ENCODE peak calls at places on chromosomes 12 and 14, in ten cellular contexts. One of them, this sample, is unnamed.

GRCh38 chr12:47867496-47867941 is 37.3 kb downstream of the VDR start:
- DNase-seq in lung: no peak
- DNase-seq in endothelial cell: no peak
- DNase-seq in cerebellum: no peak
- DNase-seq in Ammon's horn: no peak
- DNase-seq in stomach: no peak
- DNase-seq in NAMALWA: no peak
- DNase-seq in NT2/D1: no peak
- DNase-seq in stromal cell of bone marrow: peak; percentile 84
- DNase-seq in thoracic aorta: no peak
- DNase-seq in this sample: no peak

GRCh38 chr12:106126441-106127288 is 12.1 kb downstream of the NUAK1 start:
- DNase-seq in lung: no peak
- DNase-seq in endothelial cell: no peak
- DNase-seq in cerebellum: no peak
- DNase-seq in Ammon's horn: no peak
- DNase-seq in stomach: no peak
- DNase-seq in NAMALWA: no peak
- DNase-seq in NT2/D1: no peak
- DNase-seq in stromal cell of bone marrow: no peak
- DNase-seq in thoracic aorta: no peak
- DNase-seq in this sample: no peak

GRCh38 chr12:2691340-2692111 is 103.2 kb upstream of the FKBP4 start:
- DNase-seq in lung: peak; percentile 27
- DNase-seq in endothelial cell: peak; percentile 41
- DNase-seq in cerebellum: no peak
- DNase-seq in Ammon's horn: no peak
- DNase-seq in stomach: no peak
- DNase-seq in NAMALWA: peak; percentile 72
- DNase-seq in NT2/D1: peak; percentile 57
- DNase-seq in stromal cell of bone marrow: no peak
- DNase-seq in thoracic aorta: no peak
- DNase-seq in this sample: no peak

GRCh38 chr12:101670007-101670671 is 27.3 kb upstream of the CHPT1 start:
- DNase-seq in lung: peak; percentile 35
- DNase-seq in endothelial cell: peak; percentile 42
- DNase-seq in cerebellum: no peak
- DNase-seq in Ammon's horn: peak; percentile 44
- DNase-seq in stomach: no peak
- DNase-seq in NAMALWA: peak; percentile 80
- DNase-seq in NT2/D1: peak; percentile 18
- DNase-seq in stromal cell of bone marrow: peak; percentile 12
- DNase-seq in thoracic aorta: no peak
- DNase-seq in this sample: no peak

GRCh38 chr14:23364164-23364571 is 804 bp downstream of the EFS start:
- DNase-seq in lung: no peak
- DNase-seq in endothelial cell: no peak
- DNase-seq in cerebellum: peak; percentile 39
- DNase-seq in Ammon's horn: peak; percentile 88
- DNase-seq in stomach: no peak
- DNase-seq in NAMALWA: no peak
- DNase-seq in NT2/D1: no peak
- DNase-seq in stromal cell of bone marrow: no peak
- DNase-seq in thoracic aorta: no peak
- DNase-seq in this sample: no peak

GRCh38 chr12:9756756-9757155 is 3.9 kb downstream of the CD69 start:
- DNase-seq in lung: no peak
- DNase-seq in endothelial cell: no peak
- DNase-seq in cerebellum: no peak
- DNase-seq in Ammon's horn: no peak
- DNase-seq in stomach: no peak
- DNase-seq in NAMALWA: no peak
- DNase-seq in NT2/D1: no peak
- DNase-seq in stromal cell of bone marrow: no peak
- DNase-seq in thoracic aorta: no peak
- DNase-seq in this sample: no peak

GRCh38 chr12:48489012-48489411 is 6.7 kb downstream of the C12orf54 start:
- DNase-seq in lung: no peak
- DNase-seq in endothelial cell: no peak
- DNase-seq in cerebellum: no peak
- DNase-seq in Ammon's horn: no peak
- DNase-seq in stomach: no peak
- DNase-seq in NAMALWA: no peak
- DNase-seq in NT2/D1: no peak
- DNase-seq in stromal cell of bone marrow: no peak
- DNase-seq in thoracic aorta: no peak
- DNase-seq in this sample: no peak

GRCh38 chr14:30227871-30228270 is 300.2 kb upstream of the PRKD1 start:
- DNase-seq in lung: no peak
- DNase-seq in endothelial cell: no peak
- DNase-seq in cerebellum: no peak
- DNase-seq in Ammon's horn: no peak
- DNase-seq in stomach: no peak
- DNase-seq in NAMALWA: no peak
- DNase-seq in NT2/D1: no peak
- DNase-seq in stromal cell of bone marrow: peak; percentile 60
- DNase-seq in thoracic aorta: peak; percentile 13
- DNase-seq in this sample: no peak

GRCh38 chr14:72920008-72920407 is 6.3 kb upstream of the DCAF4 start:
- DNase-seq in lung: no peak
- DNase-seq in endothelial cell: no peak
- DNase-seq in cerebellum: no peak
- DNase-seq in Ammon's horn: no peak
- DNase-seq in stomach: no peak
- DNase-seq in NAMALWA: no peak
- DNase-seq in NT2/D1: no peak
- DNase-seq in stromal cell of bone marrow: no peak
- DNase-seq in thoracic aorta: no peak
- DNase-seq in this sample: no peak

GRCh38 chr12:47547077-47547476 is 158.8 kb downstream of the RPAP3 start:
- DNase-seq in lung: no peak
- DNase-seq in endothelial cell: peak; percentile 11
- DNase-seq in cerebellum: no peak
- DNase-seq in Ammon's horn: no peak
- DNase-seq in stomach: no peak
- DNase-seq in NAMALWA: no peak
- DNase-seq in NT2/D1: peak; percentile 16
- DNase-seq in stromal cell of bone marrow: peak; percentile 25
- DNase-seq in thoracic aorta: no peak
- DNase-seq in this sample: no peak

GRCh38 chr12:100565987-100566545 is 7.4 kb upstream of the GAS2L3 start:
- DNase-seq in lung: no peak
- DNase-seq in endothelial cell: no peak
- DNase-seq in cerebellum: no peak
- DNase-seq in Ammon's horn: no peak
- DNase-seq in stomach: no peak
- DNase-seq in NAMALWA: no peak
- DNase-seq in NT2/D1: no peak
- DNase-seq in stromal cell of bone marrow: no peak
- DNase-seq in thoracic aorta: no peak
- DNase-seq in this sample: no peak

GRCh38 chr12:71576546-71576945 is 87.1 kb downstream of the ZFC3H1 start:
- DNase-seq in lung: no peak
- DNase-seq in endothelial cell: no peak
- DNase-seq in cerebellum: peak; percentile 50
- DNase-seq in Ammon's horn: no peak
- DNase-seq in stomach: no peak
- DNase-seq in NAMALWA: no peak
- DNase-seq in NT2/D1: no peak
- DNase-seq in stromal cell of bone marrow: no peak
- DNase-seq in thoracic aorta: no peak
- DNase-seq in this sample: no peak

This sample was measured in Peyer's patch.